ENCODE peak calls at places on chromosomes 13 and 19, in seven cellular contexts. P is fibroblast of mammary gland, B is body of pancreas, W is fibroblast of lung, J is PC-9, D is tibial artery, R is dorsolateral prefrontal cortex. Q is an unnamed sample.

GRCh38 chr13:98427331-98427995 is 149.4 kb downstream of the STK24 start:
- DNase-seq in R (no peak), P (no peak), J (no peak), D (no peak), W (no peak), B (no peak), Q (no peak)

GRCh38 chr13:40536443-40537113 is 129.9 kb downstream of the FOXO1 start:
- DNase-seq in W (no peak), P (no peak), J (peak; percentile 37), R (no peak), B (peak; percentile 93), D (no peak), Q (no peak)

GRCh38 chr19:14023404-14024235 is 4.3 kb upstream of the RLN3 start:
- DNase-seq in J (peak; percentile 68), P (no peak), W (peak; percentile 54), R (no peak), D (no peak), B (peak; percentile 71), Q (no peak)

GRCh38 chr13:26343816-26344215 is 89.9 kb downstream of the CDK8 start:
- DNase-seq in R (no peak), P (no peak), B (no peak), W (no peak), D (no peak), J (no peak), Q (no peak)

GRCh38 chr19:57675881-57676280 is 5.9 kb upstream of the ZNF551 start:
- DNase-seq in D (no peak), R (no peak), J (no peak), B (no peak), W (no peak), P (peak; percentile 59), Q (no peak)

GRCh38 chr13:59413121-59413520 is 750.6 kb downstream of the DIAPH3 start:
- DNase-seq in J (no peak), R (no peak), P (no peak), B (no peak), D (no peak), W (peak; percentile 30), Q (no peak)

GRCh38 chr13:33310245-33311038 is 24.9 kb upstream of the STARD13 start:
- DNase-seq in J (peak; percentile 93), W (no peak), B (no peak), R (no peak), D (no peak), P (no peak), Q (no peak)

GRCh38 chr13:114132419-114133121 is at the start of gene RASA3:
- DNase-seq in P (peak; percentile 68), D (peak; percentile 73), J (peak; percentile 49), R (peak; percentile 71), W (peak; percentile 87), B (peak; percentile 85), Q (no peak)

GRCh38 chr13:28679628-28680027 is 20.7 kb downstream of the POMP start:
- DNase-seq in B (no peak), P (peak; percentile 33), J (no peak), W (peak; percentile 14), D (no peak), R (no peak), Q (no peak)

GRCh38 chr13:29448124-29448685 is 147.3 kb downstream of the SLC7A1 start:
- DNase-seq in W (no peak), D (no peak), P (no peak), B (no peak), J (no peak), R (no peak), Q (no peak)

GRCh38 chr13:114025432-114026127 is 51.7 kb upstream of the C13orf46 start:
- DNase-seq in D (no peak), J (no peak), W (peak; percentile 77), R (no peak), B (no peak), P (peak; percentile 81), Q (no peak)

GRCh38 chr13:49421391-49421790 is 22.5 kb downstream of the CAB39L start:
- DNase-seq in W (no peak), D (no peak), R (no peak), P (peak; percentile 27), B (peak; percentile 23), J (no peak), Q (no peak)

GRCh38 chr19:47228168-47228936 is 2.6 kb downstream of the BBC3 start:
- DNase-seq in J (peak; percentile 52), P (no peak), W (no peak), B (peak; percentile 58), D (peak; percentile 46), R (no peak), Q (no peak)

GRCh38 chr19:35641515-35642151 is at the start of gene ETV2:
- DNase-seq in D (no peak), W (peak; percentile 41), J (no peak), B (no peak), P (peak; percentile 54), R (no peak), Q (no peak)

GRCh38 chr13:39506559-39507390 is 96.2 kb downstream of the LHFPL6 start:
- DNase-seq in P (no peak), W (peak; percentile 54), J (no peak), B (no peak), R (no peak), D (no peak), Q (no peak)

GRCh38 chr13:40376296-40376849 is 290.1 kb downstream of the FOXO1 start:
- DNase-seq in R (no peak), P (no peak), W (no peak), D (no peak), B (no peak), J (no peak), Q (no peak)

GRCh38 chr19:35116085-35116801 is 620 bp downstream of the FXYD3 start:
- DNase-seq in J (peak; percentile 81), W (no peak), D (no peak), B (peak; percentile 69), P (no peak), R (no peak), Q (peak; percentile 30)

GRCh38 chr13:102799544-102800144 is 725 bp downstream of the BIVM start:
- DNase-seq in J (no peak), B (peak; percentile 38), W (peak; percentile 35), R (peak; percentile 47), P (peak; percentile 25), D (no peak), Q (no peak)

GRCh38 chr13:102878491-102878890 is 32.7 kb downstream of the ERCC5 start:
- DNase-seq in W (peak; percentile 95), J (no peak), B (no peak), P (peak; percentile 56), D (no peak), R (no peak), Q (no peak)

GRCh38 chr13:36495431-36495830 is 63.1 kb downstream of the CCNA1 start:
- DNase-seq in P (no peak), W (no peak), J (no peak), R (no peak), D (no peak), B (no peak), Q (no peak)
- TF ChIP-seq CTCF in P (no peak), W (no peak), J (no peak), R (no peak), D (no peak), B (no peak), Q (no peak)

GRCh38 chr19:51994048-51994644 is 7.5 kb upstream of the ZNF350 start:
- DNase-seq in W (no peak), P (no peak), R (no peak), B (no peak), D (no peak), J (no peak), Q (no peak)
- H3K4me3 ChIP-seq in W (no peak overlapping the region), P (no peak overlapping the region), R (no peak overlapping the region), B (no peak overlapping the region), D (no peak overlapping the region), J (peak overlapping the region; percentile 16), Q (no peak overlapping the region)

DNA sequence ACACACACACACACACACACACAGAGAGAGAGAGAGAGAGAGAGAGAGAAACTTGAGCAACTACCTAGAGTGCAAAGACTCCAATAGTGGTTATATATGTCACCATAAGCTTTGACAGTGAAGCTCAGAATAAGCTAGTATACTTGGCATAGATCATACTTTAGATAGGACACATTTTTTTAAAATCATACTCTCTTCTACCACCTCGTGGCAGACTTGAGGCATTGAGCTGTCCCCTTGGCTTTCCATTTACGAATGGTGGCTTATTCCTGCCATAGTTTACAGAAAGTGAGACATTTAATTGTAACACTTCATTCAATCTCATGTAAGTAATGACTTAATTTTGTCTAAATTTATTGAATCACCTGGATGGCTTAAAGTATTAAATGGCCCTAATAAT is 108.2 kb downstream of the EDNRB start:
- DNase-seq in B (no peak), J (peak; percentile 43), P (peak; percentile 62), D (no peak), W (peak; percentile 12), R (no peak), Q (no peak)
- TF ChIP-seq CTCF in B (peak; percentile 29), J (peak; percentile 54), P (peak; percentile 51), D (peak; percentile 17), W (peak; percentile 29), R (peak; percentile 16), Q (peak; percentile 57)

DNA sequence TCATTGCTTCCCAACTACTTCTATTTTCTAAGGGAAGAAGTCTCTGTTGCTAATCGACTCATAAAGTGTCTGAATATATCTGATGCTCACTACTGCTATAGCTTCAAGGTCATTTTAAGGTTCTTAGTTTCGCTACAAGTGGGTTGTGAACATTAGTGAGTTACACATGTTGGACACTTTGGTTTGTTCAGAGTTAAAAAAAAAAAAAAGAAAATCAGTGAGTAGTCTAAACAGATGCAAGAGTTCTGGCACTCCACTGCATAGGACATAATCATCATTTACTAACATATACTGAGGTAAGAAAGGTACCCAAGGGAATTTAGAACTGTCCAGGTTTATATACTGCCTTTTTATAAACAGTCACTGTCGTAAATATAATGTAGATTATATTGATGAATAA is 108.8 kb downstream of the KLF12 start:
- DNase-seq in R (no peak), B (no peak), W (no peak), J (no peak), P (no peak), D (no peak), Q (no peak)
- H3K4me3 ChIP-seq in R (no peak overlapping the region), B (no peak overlapping the region), W (no peak overlapping the region), J (no peak overlapping the region), P (no peak overlapping the region), D (no peak overlapping the region), Q (no peak overlapping the region)

DNA sequence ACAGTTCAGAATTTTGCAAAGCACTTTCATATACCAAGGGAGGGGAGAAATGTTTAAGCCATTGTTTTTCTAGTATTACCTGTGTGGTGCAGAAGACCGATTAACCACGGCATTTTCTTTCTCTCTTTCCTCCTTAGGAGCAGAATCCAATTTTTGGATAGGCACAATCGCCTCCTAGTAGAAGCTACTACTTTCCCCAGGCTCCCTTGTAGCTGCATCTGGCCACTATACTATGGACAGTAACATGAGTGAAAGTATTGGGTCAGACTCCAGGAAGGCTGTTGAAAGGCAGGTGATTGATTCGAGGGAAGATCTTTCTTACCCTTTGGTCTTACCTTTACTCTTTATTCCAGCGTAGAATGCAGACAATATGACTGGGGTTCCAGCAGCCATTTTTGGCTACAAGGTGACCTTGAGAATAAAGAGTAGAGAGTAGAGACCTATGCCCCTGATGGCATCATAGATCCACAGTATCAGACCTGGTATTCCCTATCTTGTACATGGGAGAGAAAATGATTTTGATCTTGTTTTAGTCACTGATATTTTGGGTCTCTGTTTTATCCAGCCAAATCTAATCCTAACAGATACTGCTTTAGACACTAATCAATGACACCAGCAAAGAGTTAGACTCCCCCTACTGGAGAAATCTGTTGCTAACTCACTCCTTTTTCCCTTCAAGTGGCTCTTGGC is 77.0 kb downstream of the LRRC63 start:
- DNase-seq in R (no peak), B (no peak), W (peak; percentile 24), P (peak; percentile 67), D (no peak), J (no peak), Q (no peak)
- TF ChIP-seq CTCF in R (peak; percentile 54), B (peak; percentile 41), W (peak; percentile 69), P (peak; percentile 94), D (peak; percentile 10), J (peak; percentile 84), Q (peak; percentile 65)

Q was measured in LNCaP clone FGC.